ENCODE peak calls at places on chromosomes 11 and 22, in eight cellular contexts. G is astrocyte, T is H9, R is GM12878, O is H1, X is neural progenitor cell, C is IMR-90, Y is Karpas-422. U is an unnamed sample.

GRCh38 chr11:103928040-103928555 is 108.3 kb upstream of the DDI1 start:
- DNase-seq in G (no peak), T (no peak), R (no peak), O (no peak), X (peak; percentile 9), C (no peak), Y (peak; percentile 69), U (no peak)

GRCh38 chr22:48080304-48081165 is 1318.1 kb downstream of the TBC1D22A start:
- DNase-seq in G (no peak), T (no peak), R (no peak), O (no peak), X (no peak), C (no peak), Y (no peak), U (no peak)

GRCh38 chr11:62508336-62509058 is 38.1 kb downstream of the AHNAK start:
- DNase-seq in G (peak; percentile 35), T (peak; percentile 85), R (no peak), O (peak; percentile 43), X (peak; percentile 87), C (peak; percentile 36), Y (peak; percentile 65), U (peak; percentile 59)

GRCh38 chr11:35511666-35512065 is 13.8 kb downstream of the PAMR1 start:
- DNase-seq in G (peak; percentile 86), T (no peak), R (no peak), O (no peak), X (no peak), C (peak; percentile 91), Y (no peak), U (peak; percentile 41)

GRCh38 chr11:3959918-3960295 is 104.4 kb downstream of the STIM1 start:
- DNase-seq in G (no peak), T (no peak), R (no peak), O (no peak), X (no peak), C (peak; percentile 25), Y (no peak), U (no peak)

GRCh38 chr11:119476666-119477331 is 53.8 kb upstream of the THY1 start:
- DNase-seq in G (no peak), T (peak; percentile 26), R (no peak), O (no peak), X (no peak), C (no peak), Y (no peak), U (no peak)

GRCh38 chr11:6320411-6321207 is at the start of gene CAVIN3:
- DNase-seq in G (peak; percentile 78), T (peak; percentile 79), R (peak; percentile 43), O (no peak), X (peak; percentile 73), C (peak; percentile 85), Y (no peak), U (peak; percentile 86)

GRCh38 chr11:119468511-119468910 is 45.5 kb upstream of the THY1 start:
- DNase-seq in G (no peak), T (no peak), R (no peak), O (no peak), X (no peak), C (no peak), Y (no peak), U (no peak)

GRCh38 chr11:2748061-2748813 is 48.4 kb upstream of the KCNQ1OT1 start:
- DNase-seq in G (no peak), T (no peak), R (no peak), O (no peak), X (no peak), C (no peak), Y (no peak), U (no peak)

GRCh38 chr11:17415523-17416104 is 27.2 kb upstream of the KCNJ11 start:
- DNase-seq in G (no peak), T (no peak), R (no peak), O (no peak), X (no peak), C (no peak), Y (no peak), U (no peak)

GRCh38 chr11:19576054-19576453 is 136.6 kb upstream of the NAV2 start:
- DNase-seq in G (no peak), T (no peak), R (no peak), O (no peak), X (no peak), C (peak; percentile 49), Y (no peak), U (no peak)

GRCh38 chr11:74460481-74461154 is 6.7 kb downstream of the KCNE3 start:
- DNase-seq in G (peak; percentile 27), T (no peak), R (no peak), O (no peak), X (no peak), C (peak; percentile 51), Y (no peak), U (peak; percentile 43)

GRCh38 chr11:71406681-71407080 is 41.5 kb downstream of the DHCR7 start:
- DNase-seq in G (no peak), T (no peak), R (no peak), O (no peak), X (no peak), C (no peak), Y (no peak), U (no peak)

GRCh38 chr11:87819141-87819540 is 356.1 kb downstream of the RAB38 start:
- DNase-seq in G (peak; percentile 53), T (no peak), R (no peak), O (no peak), X (no peak), C (no peak), Y (no peak), U (no peak)

GRCh38 chr11:6657346-6657745 is 1.7 kb upstream of the DCHS1 start:
- DNase-seq in G (no peak), T (no peak), R (no peak), O (no peak), X (no peak), C (peak; percentile 28), Y (no peak), U (no peak)

GRCh38 chr11:130129922-130130321 is 29.7 kb upstream of the ST14 start:
- DNase-seq in G (no peak), T (no peak), R (no peak), O (no peak), X (no peak), C (no peak), Y (no peak), U (no peak)

GRCh38 chr22:44312766-44313165 is at the start of gene SHISAL1:
- DNase-seq in G (peak; percentile 60), T (no peak), R (no peak), O (no peak), X (no peak), C (peak; percentile 22), Y (no peak), U (no peak)

DNA sequence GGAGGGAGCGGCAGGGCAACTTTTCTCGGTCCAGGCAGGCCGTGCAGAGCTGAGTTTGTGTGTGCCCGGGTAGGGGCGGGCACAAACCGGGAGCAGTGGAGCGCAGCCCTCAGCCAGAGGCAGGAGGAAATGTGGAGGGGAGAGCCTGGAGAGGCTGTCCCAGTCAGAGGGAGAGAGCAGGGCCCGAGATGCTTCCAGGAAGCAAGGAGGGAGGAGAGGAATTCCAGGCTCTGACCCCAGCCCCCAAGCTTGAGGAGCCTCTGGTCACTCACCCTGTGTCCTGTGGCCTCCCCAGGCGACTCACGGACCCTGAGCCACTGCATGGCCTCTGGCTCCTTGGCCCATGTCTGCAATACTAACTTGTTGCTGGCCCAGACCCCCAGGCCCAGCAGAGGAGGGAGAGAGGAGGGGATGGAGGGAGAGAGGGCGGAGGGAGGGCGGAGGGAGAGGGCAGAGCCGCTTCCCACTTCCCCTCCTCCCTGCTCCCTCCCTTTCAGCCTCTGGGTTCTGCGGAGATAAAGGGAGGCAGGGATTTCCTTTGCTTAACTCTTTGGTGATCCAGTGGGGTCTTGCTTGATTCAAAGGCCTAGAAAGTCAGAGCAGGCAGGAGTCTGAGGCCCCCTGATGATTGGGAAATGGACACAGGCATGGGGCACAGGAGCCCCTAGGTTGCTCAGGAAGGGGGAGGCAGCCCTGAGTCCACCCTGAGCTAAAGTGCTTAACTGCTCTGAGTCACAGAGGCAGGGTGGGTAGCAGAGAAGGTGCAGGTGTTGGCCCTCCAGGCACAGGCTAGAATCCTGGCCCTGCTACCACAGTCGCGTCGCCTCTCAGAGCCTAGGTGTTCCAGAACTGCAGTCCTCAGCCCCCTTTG is at the start of gene C1QTNF6:
- DNase-seq in G (no peak), T (peak; percentile 85), R (no peak), O (no peak), X (peak; percentile 86), C (peak; percentile 35), Y (no peak), U (peak; percentile 62)
- H3K9ac ChIP-seq in G (peak within 1 kb of the TSS; percentile 78), T (no peak within 1 kb of the TSS), R (no peak within 1 kb of the TSS), O (no peak within 1 kb of the TSS), X (peak within 1 kb of the TSS; percentile 2), C (peak within 1 kb of the TSS; percentile 93), Y (no peak within 1 kb of the TSS), U (peak within 1 kb of the TSS; percentile 0)

DNA sequence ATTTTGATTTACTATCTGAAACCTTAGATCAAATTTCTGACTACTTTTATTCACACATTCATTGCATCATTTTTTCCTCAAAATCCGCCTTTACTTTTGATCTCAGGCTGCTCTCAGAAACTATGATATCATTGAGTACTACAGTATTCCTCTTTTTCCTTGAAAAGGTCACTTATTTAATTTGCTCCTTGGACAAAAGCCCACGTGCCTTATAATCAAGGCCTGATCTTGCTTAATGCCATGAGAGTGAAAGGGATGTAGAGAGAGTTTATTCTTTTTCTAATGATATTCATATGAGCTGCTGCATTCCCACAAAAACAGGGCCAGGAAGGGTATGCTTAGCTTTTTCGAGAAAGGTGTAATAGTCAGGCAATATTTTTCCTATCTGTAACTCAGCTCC is 327.0 kb downstream of the ETS1 start:
- DNase-seq in G (no peak), T (no peak), R (no peak), O (no peak), X (no peak), C (no peak), Y (no peak), U (peak; percentile 28)
- H3K4me2 ChIP-seq in G (no peak overlapping the region), T (no peak overlapping the region), R (no peak overlapping the region), O (no peak overlapping the region), X (no peak overlapping the region), C (no peak overlapping the region), Y (peak overlapping the region; percentile 59), U (no peak overlapping the region)

GRCh38 chr11:69044111-69045013 is 4.4 kb upstream of the TPCN2 start:
- DNase-seq in G (peak; percentile 58), T (peak; percentile 90), R (no peak), O (peak; percentile 64), X (peak; percentile 82), C (peak; percentile 72), Y (peak; percentile 78), U (peak; percentile 83)
- H3K9ac ChIP-seq in G (peak overlapping the region; percentile 44), T (no peak overlapping the region), R (no peak overlapping the region), O (no peak overlapping the region), X (no peak overlapping the region), C (no peak overlapping the region), Y (peak overlapping the region; percentile 33), U (peak overlapping the region; percentile 5)

DNA sequence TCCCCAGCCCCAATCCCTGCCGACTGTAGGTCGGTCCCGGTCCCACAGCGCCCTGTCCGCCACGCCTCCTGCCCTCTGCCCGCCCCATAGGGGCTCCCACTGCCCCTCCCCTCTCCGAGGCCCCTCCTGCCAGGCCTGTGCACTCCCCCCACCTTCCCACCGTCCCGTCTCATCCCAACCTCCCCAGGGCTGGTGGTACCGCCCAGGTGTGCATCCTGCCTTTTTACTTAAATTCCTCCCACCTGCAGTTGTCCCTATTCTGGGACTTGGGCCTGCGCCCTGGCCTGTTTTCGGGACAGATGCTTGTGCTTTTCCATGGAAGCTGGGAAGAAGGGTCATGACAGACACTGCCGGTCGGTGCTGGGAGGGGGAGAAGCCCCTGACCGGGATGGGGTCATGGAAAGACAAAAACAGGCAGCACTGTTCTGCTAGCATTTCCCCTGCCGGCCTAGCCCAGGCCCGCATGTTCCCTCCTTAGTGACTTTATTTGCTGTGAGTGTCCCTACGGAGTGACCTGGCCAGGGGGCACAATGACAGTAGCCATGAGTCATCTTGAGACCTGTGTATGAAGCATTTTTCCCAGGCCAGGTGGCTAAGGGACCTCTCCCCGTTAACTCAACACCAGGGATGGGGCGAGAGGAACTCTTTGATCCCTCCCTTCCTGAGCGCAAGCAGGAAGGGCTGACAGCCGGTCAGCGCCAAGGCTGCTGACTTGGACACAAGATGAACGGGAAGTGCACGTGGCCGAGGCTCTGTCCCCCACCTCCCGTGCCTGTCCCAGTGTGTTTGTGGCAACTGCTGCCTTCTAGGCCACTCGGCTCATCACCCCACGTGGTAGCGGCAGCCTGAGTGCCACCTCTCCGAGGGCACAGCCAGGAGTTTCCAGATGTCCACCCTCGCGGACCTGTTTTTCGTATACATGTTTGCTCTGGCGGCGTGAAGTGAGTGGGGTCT is 7.1 kb downstream of the TBX1 start:
- DNase-seq in G (no peak), T (peak; percentile 68), R (no peak), O (no peak), X (no peak), C (no peak), Y (no peak), U (no peak)
- H3K4me2 ChIP-seq in G (no peak overlapping the region), T (peak overlapping the region; percentile 55), R (no peak overlapping the region), O (peak overlapping the region; percentile 62), X (no peak overlapping the region), C (no peak overlapping the region), Y (no peak overlapping the region), U (no peak overlapping the region)

U was measured in fibroblast of lung.